ENCODE peak calls at places on chromosomes 2 and 18, in seven cellular contexts. One of them, this sample, is unnamed.

GRCh38 chr2:71746946-71747501 is 293.7 kb downstream of the DYSF start:
- DNase-seq in T-cell: no peak
- DNase-seq in stomach: no peak
- DNase-seq in GM13976: no peak
- DNase-seq in activated T-cell treated with anti-CD3 and anti-CD28 coated beads, Interleukin-2, amount 50 U/mL, for 72 hours: no peak
- DNase-seq in brain microvascular endothelial cell: no peak
- DNase-seq in ovary: no peak
- DNase-seq in this sample: no peak

GRCh38 chr2:64454316-64455030 is 511 bp downstream of the LGALSL start:
- DNase-seq in brain microvascular endothelial cell: no peak
- DNase-seq in T-cell: peak
- DNase-seq in activated T-cell treated with anti-CD3 and anti-CD28 coated beads, Interleukin-2, amount 50 U/mL, for 72 hours: peak
- DNase-seq in GM13976: peak
- DNase-seq in stomach: peak
- DNase-seq in ovary: peak
- DNase-seq in this sample: peak

GRCh38 chr18:31658670-31659573 is 25.5 kb downstream of the B4GALT6 start:
- DNase-seq in T-cell: no peak
- DNase-seq in activated T-cell treated with anti-CD3 and anti-CD28 coated beads, Interleukin-2, amount 50 U/mL, for 72 hours: peak
- DNase-seq in brain microvascular endothelial cell: no peak
- DNase-seq in stomach: no peak
- DNase-seq in GM13976: peak
- DNase-seq in ovary: no peak
- DNase-seq in this sample: no peak

GRCh38 chr2:31475692-31476091 is 61.1 kb upstream of the XDH start:
- DNase-seq in GM13976: no peak
- DNase-seq in brain microvascular endothelial cell: peak
- DNase-seq in stomach: no peak
- DNase-seq in ovary: no peak
- DNase-seq in activated T-cell treated with anti-CD3 and anti-CD28 coated beads, Interleukin-2, amount 50 U/mL, for 72 hours: no peak
- DNase-seq in T-cell: no peak
- DNase-seq in this sample: no peak

GRCh38 chr18:33946322-33946721 is 278.4 kb downstream of the NOL4 start:
- DNase-seq in stomach: no peak
- DNase-seq in T-cell: no peak
- DNase-seq in GM13976: no peak
- DNase-seq in brain microvascular endothelial cell: no peak
- DNase-seq in ovary: no peak
- DNase-seq in activated T-cell treated with anti-CD3 and anti-CD28 coated beads, Interleukin-2, amount 50 U/mL, for 72 hours: no peak
- DNase-seq in this sample: no peak

GRCh38 chr2:26911911-26912861 is 58.3 kb upstream of the MAPRE3 start:
- DNase-seq in GM13976: no peak
- DNase-seq in stomach: no peak
- DNase-seq in T-cell: no peak
- DNase-seq in ovary: no peak
- DNase-seq in brain microvascular endothelial cell: no peak
- DNase-seq in activated T-cell treated with anti-CD3 and anti-CD28 coated beads, Interleukin-2, amount 50 U/mL, for 72 hours: no peak
- DNase-seq in this sample: peak

GRCh38 chr2:30371772-30372373 is 75.2 kb upstream of the LCLAT1 start:
- DNase-seq in stomach: no peak
- DNase-seq in activated T-cell treated with anti-CD3 and anti-CD28 coated beads, Interleukin-2, amount 50 U/mL, for 72 hours: peak
- DNase-seq in GM13976: no peak
- DNase-seq in ovary: no peak
- DNase-seq in brain microvascular endothelial cell: no peak
- DNase-seq in T-cell: no peak
- DNase-seq in this sample: no peak

GRCh38 chr2:38380397-38381130 is 3.5 kb upstream of the ATL2 start:
- DNase-seq in activated T-cell treated with anti-CD3 and anti-CD28 coated beads, Interleukin-2, amount 50 U/mL, for 72 hours: no peak
- DNase-seq in GM13976: no peak
- DNase-seq in T-cell: peak
- DNase-seq in stomach: no peak
- DNase-seq in ovary: no peak
- DNase-seq in brain microvascular endothelial cell: no peak
- DNase-seq in this sample: no peak

GRCh38 chr2:96493072-96493471 is 12.1 kb downstream of the NEURL3 start:
- DNase-seq in T-cell: no peak
- DNase-seq in ovary: no peak
- DNase-seq in GM13976: no peak
- DNase-seq in brain microvascular endothelial cell: no peak
- DNase-seq in activated T-cell treated with anti-CD3 and anti-CD28 coated beads, Interleukin-2, amount 50 U/mL, for 72 hours: no peak
- DNase-seq in stomach: no peak
- DNase-seq in this sample: no peak

GRCh38 chr2:159086332-159086731 is 117.9 kb downstream of the TANC1 start:
- DNase-seq in activated T-cell treated with anti-CD3 and anti-CD28 coated beads, Interleukin-2, amount 50 U/mL, for 72 hours: no peak
- DNase-seq in brain microvascular endothelial cell: no peak
- DNase-seq in GM13976: no peak
- DNase-seq in stomach: no peak
- DNase-seq in ovary: peak
- DNase-seq in T-cell: no peak
- DNase-seq in this sample: peak

GRCh38 chr2:35871672-35872071 is 483.9 kb upstream of the CRIM1 start:
- DNase-seq in stomach: no peak
- DNase-seq in T-cell: no peak
- DNase-seq in brain microvascular endothelial cell: no peak
- DNase-seq in GM13976: no peak
- DNase-seq in ovary: no peak
- DNase-seq in activated T-cell treated with anti-CD3 and anti-CD28 coated beads, Interleukin-2, amount 50 U/mL, for 72 hours: no peak
- DNase-seq in this sample: no peak

GRCh38 chr2:189302274-189302948 is 122.8 kb upstream of the COL5A2 start:
- DNase-seq in T-cell: no peak
- DNase-seq in ovary: no peak
- DNase-seq in brain microvascular endothelial cell: peak
- DNase-seq in stomach: no peak
- DNase-seq in activated T-cell treated with anti-CD3 and anti-CD28 coated beads, Interleukin-2, amount 50 U/mL, for 72 hours: peak
- DNase-seq in GM13976: no peak
- DNase-seq in this sample: no peak

GRCh38 chr18:48167901-48168300 is 237.4 kb upstream of the SMAD2 start:
- DNase-seq in stomach: peak
- DNase-seq in activated T-cell treated with anti-CD3 and anti-CD28 coated beads, Interleukin-2, amount 50 U/mL, for 72 hours: no peak
- DNase-seq in T-cell: no peak
- DNase-seq in ovary: no peak
- DNase-seq in GM13976: no peak
- DNase-seq in brain microvascular endothelial cell: no peak
- DNase-seq in this sample: no peak

GRCh38 chr18:68660355-68661183 is 54.3 kb downstream of the TMX3 start:
- DNase-seq in T-cell: no peak
- DNase-seq in brain microvascular endothelial cell: peak
- DNase-seq in ovary: no peak
- DNase-seq in activated T-cell treated with anti-CD3 and anti-CD28 coated beads, Interleukin-2, amount 50 U/mL, for 72 hours: no peak
- DNase-seq in GM13976: peak
- DNase-seq in stomach: no peak
- DNase-seq in this sample: peak

GRCh38 chr18:45962461-45962860 is 4.7 kb downstream of the EPG5 start:
- DNase-seq in ovary: no peak
- DNase-seq in stomach: no peak
- DNase-seq in GM13976: no peak
- DNase-seq in activated T-cell treated with anti-CD3 and anti-CD28 coated beads, Interleukin-2, amount 50 U/mL, for 72 hours: peak
- DNase-seq in T-cell: peak
- DNase-seq in brain microvascular endothelial cell: peak
- DNase-seq in this sample: peak

GRCh38 chr2:240968731-240969624 is 29.4 kb upstream of the SNED1 start:
- DNase-seq in stomach: no peak
- DNase-seq in GM13976: no peak
- DNase-seq in ovary: no peak
- DNase-seq in brain microvascular endothelial cell: no peak
- DNase-seq in T-cell: no peak
- DNase-seq in activated T-cell treated with anti-CD3 and anti-CD28 coated beads, Interleukin-2, amount 50 U/mL, for 72 hours: no peak
- DNase-seq in this sample: no peak